ENCODE peak calls at places on chromosomes 11 and 22, in four cellular contexts. One of them, this sample, is unnamed.

GRCh38 chr22:16838073-16838472 is 12.9 kb upstream of the XKR3 start:
- DNase-seq in GM12865: no peak
- DNase-seq in GM23338: no peak
- DNase-seq in type B pancreatic cell: no peak
- DNase-seq in this sample: no peak

GRCh38 chr22:28728621-28729313 is 12.9 kb downstream of the CHEK2 start:
- DNase-seq in GM12865: no peak
- DNase-seq in GM23338: no peak
- DNase-seq in type B pancreatic cell: no peak
- DNase-seq in this sample: no peak

GRCh38 chr22:33521879-33522665 is 398.2 kb downstream of the LARGE1 start:
- DNase-seq in GM12865: no peak
- DNase-seq in GM23338: no peak
- DNase-seq in type B pancreatic cell: no peak
- DNase-seq in this sample: no peak

GRCh38 chr22:44133161-44133560 is 47.6 kb upstream of the PARVG start:
- DNase-seq in GM12865: no peak
- DNase-seq in GM23338: no peak
- DNase-seq in type B pancreatic cell: no peak
- DNase-seq in this sample: no peak

GRCh38 chr11:128520206-128520885 is 67.0 kb downstream of the ETS1 start:
- DNase-seq in GM12865: no peak
- DNase-seq in GM23338: no peak
- DNase-seq in type B pancreatic cell: no peak
- DNase-seq in this sample: no peak

GRCh38 chr11:120344302-120345004 is 8.2 kb downstream of the ARHGEF12 start:
- DNase-seq in GM12865: peak
- DNase-seq in GM23338: no peak
- DNase-seq in type B pancreatic cell: no peak
- DNase-seq in this sample: peak

GRCh38 chr11:2528301-2529050 is 83.7 kb downstream of the KCNQ1 start:
- DNase-seq in GM12865: no peak
- DNase-seq in GM23338: no peak
- DNase-seq in type B pancreatic cell: no peak
- DNase-seq in this sample: no peak

GRCh38 chr11:11420512-11420911 is 67.5 kb upstream of the CSNK2A3 start:
- DNase-seq in GM12865: no peak
- DNase-seq in GM23338: no peak
- DNase-seq in type B pancreatic cell: no peak
- DNase-seq in this sample: no peak

GRCh38 chr22:21990449-21991308 is 8.1 kb upstream of the TOP3B start:
- DNase-seq in GM12865: no peak
- DNase-seq in GM23338: peak
- DNase-seq in type B pancreatic cell: no peak
- DNase-seq in this sample: no peak

GRCh38 chr11:103906291-103906850 is 130.1 kb upstream of the DDI1 start:
- DNase-seq in GM12865: no peak
- DNase-seq in GM23338: no peak
- DNase-seq in type B pancreatic cell: no peak
- DNase-seq in this sample: no peak

GRCh38 chr11:2927851-2928604 is 1.2 kb downstream of the PHLDA2 start:
- DNase-seq in GM12865: no peak
- DNase-seq in GM23338: no peak
- DNase-seq in type B pancreatic cell: no peak
- DNase-seq in this sample: peak

GRCh38 chr11:130850185-130850944 is 65.9 kb downstream of the SNX19 start:
- DNase-seq in GM12865: no peak
- DNase-seq in GM23338: no peak
- DNase-seq in type B pancreatic cell: no peak
- DNase-seq in this sample: no peak

GRCh38 chr22:47356433-47357011 is 594.1 kb downstream of the TBC1D22A start:
- DNase-seq in GM12865: no peak
- DNase-seq in GM23338: no peak
- DNase-seq in type B pancreatic cell: peak
- DNase-seq in this sample: no peak

GRCh38 chr11:77155082-77155475 is 27.0 kb downstream of the MYO7A start:
- DNase-seq in GM12865: no peak
- DNase-seq in GM23338: no peak
- DNase-seq in type B pancreatic cell: no peak
- DNase-seq in this sample: no peak

GRCh38 chr11:66976048-66976467 is 954 bp downstream of the C11orf86 start:
- DNase-seq in GM12865: no peak
- DNase-seq in GM23338: peak
- DNase-seq in type B pancreatic cell: no peak
- DNase-seq in this sample: peak

GRCh38 chr22:37739000-37739399 is 42.2 kb downstream of the TRIOBP start:
- DNase-seq in GM12865: no peak
- DNase-seq in GM23338: no peak
- DNase-seq in type B pancreatic cell: no peak
- DNase-seq in this sample: peak

GRCh38 chr11:24885580-24886173 is 388.8 kb downstream of the LUZP2 start:
- DNase-seq in GM12865: no peak
- DNase-seq in GM23338: no peak
- DNase-seq in type B pancreatic cell: no peak
- DNase-seq in this sample: no peak

GRCh38 chr11:34344410-34345011 is 13.3 kb downstream of the ABTB2 start:
- DNase-seq in GM12865: no peak
- DNase-seq in GM23338: no peak
- DNase-seq in type B pancreatic cell: no peak
- DNase-seq in this sample: no peak

GRCh38 chr11:70225629-70226582 is 22.8 kb downstream of the FADD start:
- DNase-seq in GM12865: no peak
- DNase-seq in GM23338: no peak
- DNase-seq in type B pancreatic cell: no peak
- DNase-seq in this sample: no peak

GRCh38 chr11:7167976-7168740 is 79.4 kb downstream of the RBMXL2 start:
- DNase-seq in GM12865: no peak
- DNase-seq in GM23338: no peak
- DNase-seq in type B pancreatic cell: no peak
- DNase-seq in this sample: no peak
- TF ChIP-seq CTCF in GM12865: no peak
- TF ChIP-seq CTCF in GM23338: peak
- TF ChIP-seq CTCF in type B pancreatic cell: peak
- TF ChIP-seq CTCF in this sample: no peak

GRCh38 chr11:111035746-111036145 is 209.8 kb upstream of the POU2AF2 start:
- DNase-seq in GM12865: no peak
- DNase-seq in GM23338: no peak
- DNase-seq in type B pancreatic cell: no peak
- DNase-seq in this sample: no peak
- TF ChIP-seq CTCF in GM12865: no peak
- TF ChIP-seq CTCF in GM23338: no peak
- TF ChIP-seq CTCF in type B pancreatic cell: no peak
- TF ChIP-seq CTCF in this sample: no peak

GRCh38 chr11:30585067-30585891 is 874 bp downstream of the MPPED2 start:
- DNase-seq in GM12865: no peak
- DNase-seq in GM23338: peak
- DNase-seq in type B pancreatic cell: peak
- DNase-seq in this sample: no peak

GRCh38 chr11:30585892-30586250 is 282 bp downstream of the MPPED2 start:
- DNase-seq in GM12865: no peak
- DNase-seq in GM23338: peak
- DNase-seq in type B pancreatic cell: no peak
- DNase-seq in this sample: no peak

GRCh38 chr11:30583505-30584280 is 2.5 kb downstream of the MPPED2 start:
- DNase-seq in GM12865: no peak
- DNase-seq in GM23338: peak
- DNase-seq in type B pancreatic cell: peak
- DNase-seq in this sample: no peak

GRCh38 chr11:30581646-30582045 is 4.5 kb downstream of the MPPED2 start:
- DNase-seq in GM12865: no peak
- DNase-seq in GM23338: no peak
- DNase-seq in type B pancreatic cell: no peak
- DNase-seq in this sample: no peak

GRCh38 chr11:30586251-30587144 is at the start of gene MPPED2:
- DNase-seq in GM12865: peak
- DNase-seq in GM23338: peak
- DNase-seq in type B pancreatic cell: peak
- DNase-seq in this sample: no peak
- TF ChIP-seq CTCF in GM12865: peak
- TF ChIP-seq CTCF in GM23338: peak
- TF ChIP-seq CTCF in type B pancreatic cell: peak
- TF ChIP-seq CTCF in this sample: no peak

GRCh38 chr11:16816358-16817270 is 78.2 kb downstream of the C11orf58 start:
- DNase-seq in GM12865: no peak
- DNase-seq in GM23338: no peak
- DNase-seq in type B pancreatic cell: no peak
- DNase-seq in this sample: no peak

GRCh38 chr11:16817321-16817720 is 78.9 kb downstream of the C11orf58 start:
- DNase-seq in GM12865: no peak
- DNase-seq in GM23338: no peak
- DNase-seq in type B pancreatic cell: no peak
- DNase-seq in this sample: peak

GRCh38 chr11:16813141-16813540 is 74.7 kb downstream of the C11orf58 start:
- DNase-seq in GM12865: no peak
- DNase-seq in GM23338: no peak
- DNase-seq in type B pancreatic cell: no peak
- DNase-seq in this sample: no peak

GRCh38 chr11:16814410-16815046 is 76.1 kb downstream of the C11orf58 start:
- DNase-seq in GM12865: no peak
- DNase-seq in GM23338: no peak
- DNase-seq in type B pancreatic cell: no peak
- DNase-seq in this sample: peak

GRCh38 chr11:16815047-16815767 is 76.8 kb downstream of the C11orf58 start:
- DNase-seq in GM12865: no peak
- DNase-seq in GM23338: no peak
- DNase-seq in type B pancreatic cell: no peak
- DNase-seq in this sample: peak
- TF ChIP-seq CTCF in GM12865: no peak
- TF ChIP-seq CTCF in GM23338: no peak
- TF ChIP-seq CTCF in type B pancreatic cell: no peak
- TF ChIP-seq CTCF in this sample: no peak

GRCh38 chr11:21514298-21514697 is 678.6 kb upstream of the ANO5 start:
- DNase-seq in GM12865: peak
- DNase-seq in GM23338: peak
- DNase-seq in type B pancreatic cell: no peak
- DNase-seq in this sample: peak
- TF ChIP-seq CTCF in GM12865: peak
- TF ChIP-seq CTCF in GM23338: peak
- TF ChIP-seq CTCF in type B pancreatic cell: peak
- TF ChIP-seq CTCF in this sample: peak

GRCh38 chr22:20456064-20456721 is 18.6 kb upstream of the SCARF2 start:
- DNase-seq in GM12865: peak
- DNase-seq in GM23338: peak
- DNase-seq in type B pancreatic cell: peak
- DNase-seq in this sample: peak
- TF ChIP-seq CTCF in GM12865: peak
- TF ChIP-seq CTCF in GM23338: peak
- TF ChIP-seq CTCF in type B pancreatic cell: peak
- TF ChIP-seq CTCF in this sample: peak

GRCh38 chr11:124745835-124746620 is 6.0 kb downstream of the VSIG2 start:
- DNase-seq in GM12865: peak
- DNase-seq in GM23338: peak
- DNase-seq in type B pancreatic cell: no peak
- DNase-seq in this sample: no peak
- TF ChIP-seq CTCF in GM12865: peak
- TF ChIP-seq CTCF in GM23338: peak
- TF ChIP-seq CTCF in type B pancreatic cell: peak
- TF ChIP-seq CTCF in this sample: no peak

DNA sequence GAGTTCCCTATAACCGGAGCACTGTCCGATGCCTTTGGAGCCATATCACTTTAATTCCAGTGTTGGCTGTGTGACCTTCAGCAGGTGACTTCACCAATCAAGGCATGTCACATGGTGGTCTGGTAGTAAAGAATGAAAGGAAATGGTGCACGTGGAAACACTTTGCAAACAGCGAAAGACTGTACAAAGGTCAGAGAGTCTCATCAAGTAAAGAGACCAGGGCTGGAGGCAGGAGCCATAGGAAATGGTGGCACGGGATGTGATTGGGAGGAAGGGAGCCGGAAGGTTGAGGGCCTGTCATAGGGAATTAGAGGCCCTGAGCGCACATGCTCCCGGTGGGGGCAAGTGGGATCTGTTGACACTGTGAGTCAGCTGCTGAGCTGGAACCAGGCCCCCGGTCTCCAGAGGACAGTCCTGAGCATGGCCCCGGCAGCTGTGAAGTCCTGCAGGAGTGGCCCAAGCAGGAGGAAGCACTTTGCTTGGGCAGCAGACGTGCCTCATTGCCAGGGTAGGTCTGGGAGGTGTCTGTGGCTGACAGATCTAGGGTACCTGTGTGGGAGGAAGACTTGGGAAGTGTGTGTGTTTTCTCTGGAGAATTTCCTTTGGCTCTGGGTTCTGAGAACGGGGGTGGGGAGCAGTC is 2.0 kb downstream of the DAGLA start:
- DNase-seq in GM12865: no peak
- DNase-seq in GM23338: no peak
- DNase-seq in type B pancreatic cell: no peak
- DNase-seq in this sample: no peak
- TF ChIP-seq CTCF in GM12865: no peak
- TF ChIP-seq CTCF in GM23338: no peak
- TF ChIP-seq CTCF in type B pancreatic cell: no peak
- TF ChIP-seq CTCF in this sample: no peak